ENCODE peak calls at places on chromosome 10, in four cellular contexts. One of them, this sample, is unnamed.

GRCh38 chr10:62381385-62382102 is 7.4 kb downstream of the ZNF365 start:
- DNase-seq in H9: no peak
- DNase-seq in IMR-90: no peak
- DNase-seq in mesendoderm: no peak
- DNase-seq in this sample: no peak

GRCh38 chr10:123530166-123530870 is 135.8 kb upstream of the GPR26 start:
- DNase-seq in mesendoderm: no peak
- DNase-seq in IMR-90: no peak
- DNase-seq in H9: no peak
- DNase-seq in this sample: peak

GRCh38 chr10:114876602-114877300 is 55.2 kb downstream of the FHIP2A start:
- DNase-seq in H9: peak
- DNase-seq in IMR-90: peak
- DNase-seq in mesendoderm: peak
- DNase-seq in this sample: peak

GRCh38 chr10:27893320-27894014 is 105.4 kb downstream of the ODAD2 start:
- DNase-seq in H9: no peak
- DNase-seq in IMR-90: peak
- DNase-seq in mesendoderm: no peak
- DNase-seq in this sample: no peak

GRCh38 chr10:86522385-86522855 is 828 bp upstream of the WAPL start:
- DNase-seq in H9: no peak
- DNase-seq in mesendoderm: no peak
- DNase-seq in IMR-90: no peak
- DNase-seq in this sample: no peak

GRCh38 chr10:81831060-81831459 is 43.9 kb upstream of the NRG3 start:
- DNase-seq in IMR-90: no peak
- DNase-seq in mesendoderm: no peak
- DNase-seq in H9: no peak
- DNase-seq in this sample: no peak

GRCh38 chr10:75400769-75401568 is 595 bp downstream of the ZNF503 start:
- DNase-seq in H9: peak
- DNase-seq in mesendoderm: peak
- DNase-seq in IMR-90: peak
- DNase-seq in this sample: peak

GRCh38 chr10:90939125-90939524 is 18.2 kb upstream of the ANKRD1 start:
- DNase-seq in IMR-90: no peak
- DNase-seq in mesendoderm: no peak
- DNase-seq in H9: no peak
- DNase-seq in this sample: no peak

GRCh38 chr10:126133906-126134703 is 237.7 kb downstream of the FANK1 start:
- DNase-seq in IMR-90: peak
- DNase-seq in H9: no peak
- DNase-seq in mesendoderm: no peak
- DNase-seq in this sample: no peak

GRCh38 chr10:113128450-113129105 is 178.5 kb downstream of the TCF7L2 start:
- DNase-seq in H9: no peak
- DNase-seq in mesendoderm: peak
- DNase-seq in IMR-90: no peak
- DNase-seq in this sample: no peak

GRCh38 chr10:127102176-127102575 is 94.2 kb downstream of the INSYN2A start:
- DNase-seq in mesendoderm: no peak
- DNase-seq in H9: no peak
- DNase-seq in IMR-90: no peak
- DNase-seq in this sample: no peak

GRCh38 chr10:26733750-26734568 is 36.5 kb downstream of the PDSS1 start:
- DNase-seq in mesendoderm: no peak
- DNase-seq in IMR-90: no peak
- DNase-seq in H9: no peak
- DNase-seq in this sample: no peak

GRCh38 chr10:11014671-11015141 is 3.0 kb upstream of the CELF2 start:
- DNase-seq in IMR-90: no peak
- DNase-seq in H9: no peak
- DNase-seq in mesendoderm: no peak
- DNase-seq in this sample: no peak

GRCh38 chr10:35501923-35502322 is 103.2 kb upstream of the GJD4 start:
- DNase-seq in H9: no peak
- DNase-seq in mesendoderm: no peak
- DNase-seq in IMR-90: no peak
- DNase-seq in this sample: no peak

GRCh38 chr10:124299726-124300125 is 119.0 kb downstream of the OAT start:
- DNase-seq in IMR-90: no peak
- DNase-seq in H9: no peak
- DNase-seq in mesendoderm: no peak
- DNase-seq in this sample: no peak

GRCh38 chr10:60846173-60846572 is 67.9 kb downstream of the CDK1 start:
- DNase-seq in mesendoderm: peak
- DNase-seq in H9: no peak
- DNase-seq in IMR-90: peak
- DNase-seq in this sample: no peak

GRCh38 chr10:60845038-60845437 is 66.8 kb downstream of the CDK1 start:
- DNase-seq in H9: no peak
- DNase-seq in IMR-90: no peak
- DNase-seq in mesendoderm: no peak
- DNase-seq in this sample: no peak

GRCh38 chr10:60848680-60849079 is 70.4 kb downstream of the CDK1 start:
- DNase-seq in IMR-90: no peak
- DNase-seq in H9: no peak
- DNase-seq in mesendoderm: no peak
- DNase-seq in this sample: no peak

GRCh38 chr10:60848126-60848525 is 69.8 kb downstream of the CDK1 start:
- DNase-seq in mesendoderm: no peak
- DNase-seq in IMR-90: peak
- DNase-seq in H9: no peak
- DNase-seq in this sample: no peak

GRCh38 chr10:60842694-60843093 is 64.4 kb downstream of the CDK1 start:
- DNase-seq in mesendoderm: no peak
- DNase-seq in IMR-90: no peak
- DNase-seq in H9: no peak
- DNase-seq in this sample: no peak
- H4K5ac ChIP-seq in mesendoderm: no peak
- H4K5ac ChIP-seq in IMR-90: no peak
- H4K5ac ChIP-seq in H9: no peak
- H4K5ac ChIP-seq in this sample: no peak

DNA sequence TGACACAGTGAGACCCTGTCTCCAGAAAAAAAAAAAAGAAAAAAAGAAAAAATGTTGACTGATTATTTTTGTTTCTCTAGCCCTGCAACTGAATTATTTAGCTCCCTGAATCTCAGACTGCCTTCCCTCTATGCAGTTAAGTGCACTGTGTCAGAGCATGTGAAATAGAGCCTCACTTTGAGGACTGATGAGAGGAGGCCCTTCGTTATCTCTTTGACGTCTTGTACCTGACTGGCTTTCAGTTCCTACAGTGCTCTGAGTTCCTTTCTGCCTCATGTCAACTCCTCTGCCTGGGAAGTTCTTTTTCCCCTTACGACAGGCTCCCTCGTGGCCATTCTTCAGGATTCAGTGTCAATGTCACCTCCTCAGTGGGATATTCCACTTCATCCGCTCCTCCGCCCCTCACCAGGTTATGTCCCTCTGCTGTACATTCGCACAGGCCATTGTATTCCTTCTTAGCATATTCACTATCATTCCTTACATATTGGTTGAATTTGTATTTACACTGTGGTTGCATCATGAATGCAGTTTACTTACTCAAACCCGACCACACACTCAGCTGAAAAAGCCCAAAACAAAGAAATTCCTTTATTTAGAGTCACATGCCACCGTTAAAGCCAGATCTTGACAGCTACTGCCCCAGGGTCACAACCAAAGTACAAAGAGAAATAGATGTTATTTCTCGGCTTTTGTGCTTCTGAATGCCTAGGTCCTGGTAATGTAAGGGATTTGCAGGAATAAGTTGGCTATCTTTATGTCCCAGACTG is 18.1 kb upstream of the CAMK2G start:
- DNase-seq in mesendoderm: no peak
- DNase-seq in H9: no peak
- DNase-seq in IMR-90: peak
- DNase-seq in this sample: no peak
- H4K5ac ChIP-seq in mesendoderm: no peak
- H4K5ac ChIP-seq in H9: no peak
- H4K5ac ChIP-seq in IMR-90: peak
- H4K5ac ChIP-seq in this sample: no peak

GRCh38 chr10:3528823-3529222 is 256.2 kb downstream of the KLF6 start:
- DNase-seq in H9: no peak
- DNase-seq in mesendoderm: no peak
- DNase-seq in IMR-90: no peak
- DNase-seq in this sample: no peak
- H4K5ac ChIP-seq in H9: no peak
- H4K5ac ChIP-seq in mesendoderm: no peak
- H4K5ac ChIP-seq in IMR-90: no peak
- H4K5ac ChIP-seq in this sample: no peak

GRCh38 chr10:52701647-52702046 is 70.9 kb downstream of the MBL2 start:
- DNase-seq in H9: no peak
- DNase-seq in IMR-90: peak
- DNase-seq in mesendoderm: no peak
- DNase-seq in this sample: no peak
- H4K5ac ChIP-seq in H9: no peak
- H4K5ac ChIP-seq in IMR-90: no peak
- H4K5ac ChIP-seq in mesendoderm: no peak
- H4K5ac ChIP-seq in this sample: no peak

GRCh38 chr10:71661060-71661622 is 58.4 kb downstream of the C10orf105 start:
- DNase-seq in H9: peak
- DNase-seq in mesendoderm: peak
- DNase-seq in IMR-90: no peak
- DNase-seq in this sample: no peak
- H4K5ac ChIP-seq in H9: no peak
- H4K5ac ChIP-seq in mesendoderm: no peak
- H4K5ac ChIP-seq in IMR-90: no peak
- H4K5ac ChIP-seq in this sample: no peak

GRCh38 chr10:6408799-6409198 is 171.3 kb downstream of the PRKCQ start:
- DNase-seq in IMR-90: no peak
- DNase-seq in H9: no peak
- DNase-seq in mesendoderm: no peak
- DNase-seq in this sample: no peak
- H4K5ac ChIP-seq in IMR-90: no peak
- H4K5ac ChIP-seq in H9: no peak
- H4K5ac ChIP-seq in mesendoderm: no peak
- H4K5ac ChIP-seq in this sample: no peak

DNA sequence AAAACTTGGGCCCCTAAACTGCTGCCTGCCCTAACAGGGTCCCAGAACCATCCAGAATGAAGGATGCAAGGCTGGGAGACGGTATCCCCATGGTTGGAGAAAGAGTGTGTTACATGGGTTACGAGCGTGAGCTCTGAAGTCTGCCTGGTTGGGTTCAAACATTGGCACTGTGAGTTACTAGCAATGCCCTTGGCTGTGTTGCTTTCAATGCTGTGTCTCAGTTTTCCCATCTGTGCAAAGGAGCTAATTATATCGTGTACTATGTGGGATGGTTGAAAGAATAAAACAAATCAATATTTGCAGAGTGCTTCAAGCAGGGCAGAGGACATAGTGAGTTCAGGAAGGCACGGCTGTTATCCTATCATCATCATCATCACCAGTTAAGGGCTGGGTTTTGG is 114.7 kb downstream of the ZMIZ1 start:
- DNase-seq in mesendoderm: no peak
- DNase-seq in H9: no peak
- DNase-seq in IMR-90: no peak
- DNase-seq in this sample: no peak
- H4K5ac ChIP-seq in mesendoderm: no peak
- H4K5ac ChIP-seq in H9: no peak
- H4K5ac ChIP-seq in IMR-90: no peak
- H4K5ac ChIP-seq in this sample: no peak

DNA sequence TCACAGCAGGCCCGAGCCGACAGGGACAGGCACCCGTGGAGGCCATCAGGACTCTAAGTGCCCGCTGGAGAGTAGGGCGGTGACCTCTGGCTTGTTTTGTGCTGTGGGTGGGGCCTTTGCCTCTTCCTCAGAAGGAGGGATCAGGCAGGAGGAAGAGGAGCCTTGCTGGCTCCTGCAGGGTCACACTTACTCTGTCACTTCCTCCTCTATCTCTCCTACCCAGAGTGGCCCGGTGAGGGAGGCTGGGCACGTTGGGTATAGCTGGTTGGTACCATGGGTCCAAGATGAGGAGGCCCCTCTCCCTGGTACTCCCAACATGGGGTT is 54.6 kb upstream of the CACUL1 start:
- DNase-seq in H9: no peak
- DNase-seq in IMR-90: no peak
- DNase-seq in mesendoderm: no peak
- DNase-seq in this sample: no peak
- H4K5ac ChIP-seq in H9: no peak
- H4K5ac ChIP-seq in IMR-90: no peak
- H4K5ac ChIP-seq in mesendoderm: no peak
- H4K5ac ChIP-seq in this sample: no peak

GRCh38 chr10:132264306-132264950 is 43.3 kb downstream of the STK32C start:
- DNase-seq in mesendoderm: no peak
- DNase-seq in IMR-90: no peak
- DNase-seq in H9: no peak
- DNase-seq in this sample: no peak

GRCh38 chr10:132264966-132265877 is 42.5 kb downstream of the STK32C start:
- DNase-seq in IMR-90: peak
- DNase-seq in H9: no peak
- DNase-seq in mesendoderm: no peak
- DNase-seq in this sample: no peak

GRCh38 chr10:132266594-132267161 is 41.1 kb downstream of the STK32C start:
- DNase-seq in IMR-90: no peak
- DNase-seq in mesendoderm: no peak
- DNase-seq in H9: no peak
- DNase-seq in this sample: no peak

GRCh38 chr10:132263866-132264265 is 43.9 kb downstream of the STK32C start:
- DNase-seq in H9: no peak
- DNase-seq in mesendoderm: no peak
- DNase-seq in IMR-90: no peak
- DNase-seq in this sample: no peak

DNA sequence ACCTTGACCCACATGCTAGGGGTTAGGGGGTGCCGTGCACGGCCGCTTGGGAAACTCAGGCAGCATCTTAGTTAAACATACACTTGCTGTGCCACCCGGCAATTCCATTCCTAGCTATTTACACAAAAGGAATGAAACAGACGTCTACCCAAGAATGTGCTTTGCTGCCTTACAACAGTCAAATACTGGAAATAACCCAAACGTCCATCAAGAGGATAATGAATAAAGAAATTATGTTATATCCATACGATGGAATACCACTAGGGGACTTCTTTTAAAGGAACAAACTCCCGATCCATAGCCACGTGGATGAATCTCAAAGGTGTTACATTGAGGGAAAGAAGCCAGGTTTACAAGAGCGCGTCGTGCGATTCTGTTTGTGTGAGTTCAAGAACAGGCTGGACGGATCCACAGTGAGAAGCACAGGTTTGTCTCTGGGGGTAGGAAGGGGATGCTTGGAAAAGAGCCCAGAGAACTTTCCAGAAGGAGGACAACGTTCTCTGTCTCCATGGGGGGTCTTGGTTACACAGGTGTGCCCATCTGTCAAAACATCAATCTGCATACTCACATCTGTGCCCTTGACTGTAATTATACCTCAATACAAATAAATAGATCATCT is 41.8 kb downstream of the STK32C start:
- DNase-seq in IMR-90: peak
- DNase-seq in H9: no peak
- DNase-seq in mesendoderm: no peak
- DNase-seq in this sample: no peak
- H4K5ac ChIP-seq in IMR-90: no peak
- H4K5ac ChIP-seq in H9: no peak
- H4K5ac ChIP-seq in mesendoderm: no peak
- H4K5ac ChIP-seq in this sample: no peak

This sample was measured in H1.